ENCODE peak calls at places on chromosomes 12 and 14, in four cellular contexts. One of them, this sample, is unnamed. For H3K27me3, the result is how much of the 10 kb centered on the place peaks cover.

GRCh38 chr12:47547077-47547476 is 158.8 kb downstream of the RPAP3 start:
- DNase-seq in tibial nerve: no peak
- DNase-seq in CD8-positive, alpha-beta T cell: no peak
- DNase-seq in uterus: no peak
- DNase-seq in this sample: no peak

GRCh38 chr12:71432936-71433335 is 6.7 kb upstream of the LGR5 start:
- DNase-seq in tibial nerve: no peak
- DNase-seq in CD8-positive, alpha-beta T cell: no peak
- DNase-seq in uterus: no peak
- DNase-seq in this sample: no peak

GRCh38 chr12:49565119-49565955 is 2.6 kb downstream of the MCRS1 start:
- DNase-seq in tibial nerve: no peak
- DNase-seq in CD8-positive, alpha-beta T cell: no peak
- DNase-seq in uterus: no peak
- DNase-seq in this sample: no peak

GRCh38 chr12:70661762-70662161 is 24.5 kb upstream of the PTPRB start:
- DNase-seq in tibial nerve: no peak
- DNase-seq in CD8-positive, alpha-beta T cell: no peak
- DNase-seq in uterus: no peak
- DNase-seq in this sample: no peak

GRCh38 chr12:57611116-57611809 is at the start of gene ARHGEF25:
- DNase-seq in tibial nerve: peak
- DNase-seq in CD8-positive, alpha-beta T cell: peak
- DNase-seq in uterus: peak
- DNase-seq in this sample: peak

GRCh38 chr12:101235686-101236085 is 25.6 kb upstream of the SLC5A8 start:
- DNase-seq in tibial nerve: no peak
- DNase-seq in CD8-positive, alpha-beta T cell: no peak
- DNase-seq in uterus: no peak
- DNase-seq in this sample: no peak

GRCh38 chr12:12997734-12998133 is 2.3 kb downstream of the HEBP1 start:
- DNase-seq in tibial nerve: no peak
- DNase-seq in CD8-positive, alpha-beta T cell: no peak
- DNase-seq in uterus: no peak
- DNase-seq in this sample: no peak

GRCh38 chr14:65832431-65833253 is 420.1 kb downstream of the FUT8 start:
- DNase-seq in tibial nerve: no peak
- DNase-seq in CD8-positive, alpha-beta T cell: no peak
- DNase-seq in uterus: no peak
- DNase-seq in this sample: no peak

GRCh38 chr14:60722163-60722835 is 1.9 kb downstream of the SIX4 start:
- DNase-seq in tibial nerve: no peak
- DNase-seq in CD8-positive, alpha-beta T cell: no peak
- DNase-seq in uterus: peak
- DNase-seq in this sample: peak

GRCh38 chr12:127430401-127430800 is 836.6 kb upstream of the TMEM132C start:
- DNase-seq in tibial nerve: no peak
- DNase-seq in CD8-positive, alpha-beta T cell: no peak
- DNase-seq in uterus: no peak
- DNase-seq in this sample: no peak

GRCh38 chr14:96197969-96198368 is 6.7 kb upstream of the BDKRB2 start:
- DNase-seq in tibial nerve: no peak
- DNase-seq in CD8-positive, alpha-beta T cell: no peak
- DNase-seq in uterus: no peak
- DNase-seq in this sample: no peak

GRCh38 chr12:5071496-5071895 is 27.8 kb downstream of the KCNA5 start:
- DNase-seq in tibial nerve: no peak
- DNase-seq in CD8-positive, alpha-beta T cell: no peak
- DNase-seq in uterus: no peak
- DNase-seq in this sample: no peak

GRCh38 chr14:21382886-21383847 is 652 bp downstream of the SUPT16H start:
- DNase-seq in tibial nerve: no peak
- DNase-seq in CD8-positive, alpha-beta T cell: peak
- DNase-seq in uterus: peak
- DNase-seq in this sample: peak

GRCh38 chr12:41466300-41466699 is 278.2 kb downstream of the PDZRN4 start:
- DNase-seq in tibial nerve: no peak
- DNase-seq in CD8-positive, alpha-beta T cell: no peak
- DNase-seq in uterus: no peak
- DNase-seq in this sample: no peak

GRCh38 chr12:53344824-53345485 is 8.8 kb upstream of the SP7 start:
- DNase-seq in tibial nerve: peak
- DNase-seq in CD8-positive, alpha-beta T cell: peak
- DNase-seq in uterus: peak
- DNase-seq in this sample: peak

GRCh38 chr14:30875788-30876053 is 1.4 kb downstream of the COCH start:
- DNase-seq in tibial nerve: no peak
- DNase-seq in CD8-positive, alpha-beta T cell: no peak
- DNase-seq in uterus: no peak
- DNase-seq in this sample: no peak

GRCh38 chr14:30874999-30875787 is 834 bp downstream of the COCH start:
- DNase-seq in tibial nerve: no peak
- DNase-seq in CD8-positive, alpha-beta T cell: no peak
- DNase-seq in uterus: no peak
- DNase-seq in this sample: peak

GRCh38 chr14:30872602-30873001 is 1.8 kb upstream of the COCH start:
- DNase-seq in tibial nerve: no peak
- DNase-seq in CD8-positive, alpha-beta T cell: no peak
- DNase-seq in uterus: no peak
- DNase-seq in this sample: no peak

GRCh38 chr14:30874120-30874998 is at the start of gene COCH:
- DNase-seq in tibial nerve: no peak
- DNase-seq in CD8-positive, alpha-beta T cell: peak
- DNase-seq in uterus: no peak
- DNase-seq in this sample: peak

GRCh38 chr14:30873308-30874119 is 845 bp upstream of the COCH start:
- DNase-seq in tibial nerve: no peak
- DNase-seq in CD8-positive, alpha-beta T cell: no peak
- DNase-seq in uterus: no peak
- DNase-seq in this sample: no peak
- H3K27me3 ChIP-seq in tibial nerve: under half
- H3K27me3 ChIP-seq in CD8-positive, alpha-beta T cell: under half
- H3K27me3 ChIP-seq in uterus: under half
- H3K27me3 ChIP-seq in this sample: under half

DNA sequence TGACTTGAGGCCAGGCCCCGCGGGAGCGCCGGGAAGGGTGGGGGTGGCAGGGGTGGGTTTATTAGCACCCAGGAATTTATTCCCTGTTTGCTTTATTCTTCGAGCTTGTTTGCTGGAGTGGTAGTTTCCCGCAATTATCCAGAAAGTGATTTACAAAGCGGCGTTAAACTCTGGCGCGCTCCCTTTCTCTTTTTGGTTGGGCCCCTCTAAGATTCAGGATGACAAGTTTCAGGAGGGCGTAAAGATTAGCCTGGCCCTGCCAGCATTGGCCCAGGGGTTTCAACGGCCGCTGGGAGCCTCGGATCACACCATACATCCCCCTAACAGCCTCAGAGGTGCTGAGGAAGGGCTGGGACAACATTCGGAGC is 444 bp upstream of the NKX2-8 start:
- DNase-seq in tibial nerve: no peak
- DNase-seq in CD8-positive, alpha-beta T cell: no peak
- DNase-seq in uterus: no peak
- DNase-seq in this sample: no peak
- H3K4me3 ChIP-seq in tibial nerve: peak
- H3K4me3 ChIP-seq in CD8-positive, alpha-beta T cell: no peak
- H3K4me3 ChIP-seq in uterus: no peak
- H3K4me3 ChIP-seq in this sample: peak

GRCh38 chr12:17139926-17140325 is 534.0 kb upstream of the LMO3 start:
- DNase-seq in tibial nerve: no peak
- DNase-seq in CD8-positive, alpha-beta T cell: no peak
- DNase-seq in uterus: no peak
- DNase-seq in this sample: no peak
- TF ChIP-seq CTCF in tibial nerve: no peak
- TF ChIP-seq CTCF in CD8-positive, alpha-beta T cell: no peak
- TF ChIP-seq CTCF in uterus: no peak
- TF ChIP-seq CTCF in this sample: no peak

GRCh38 chr12:102960766-102961487 is 3.5 kb downstream of the ASCL1 start:
- DNase-seq in tibial nerve: no peak
- DNase-seq in CD8-positive, alpha-beta T cell: no peak
- DNase-seq in uterus: no peak
- DNase-seq in this sample: no peak

GRCh38 chr12:102962986-102963385 is 5.5 kb downstream of the ASCL1 start:
- DNase-seq in tibial nerve: no peak
- DNase-seq in CD8-positive, alpha-beta T cell: no peak
- DNase-seq in uterus: no peak
- DNase-seq in this sample: no peak

GRCh38 chr12:102959391-102959790 is 1.9 kb downstream of the ASCL1 start:
- DNase-seq in tibial nerve: no peak
- DNase-seq in CD8-positive, alpha-beta T cell: no peak
- DNase-seq in uterus: no peak
- DNase-seq in this sample: no peak

GRCh38 chr12:102962532-102962931 is 5.1 kb downstream of the ASCL1 start:
- DNase-seq in tibial nerve: no peak
- DNase-seq in CD8-positive, alpha-beta T cell: no peak
- DNase-seq in uterus: no peak
- DNase-seq in this sample: no peak

DNA sequence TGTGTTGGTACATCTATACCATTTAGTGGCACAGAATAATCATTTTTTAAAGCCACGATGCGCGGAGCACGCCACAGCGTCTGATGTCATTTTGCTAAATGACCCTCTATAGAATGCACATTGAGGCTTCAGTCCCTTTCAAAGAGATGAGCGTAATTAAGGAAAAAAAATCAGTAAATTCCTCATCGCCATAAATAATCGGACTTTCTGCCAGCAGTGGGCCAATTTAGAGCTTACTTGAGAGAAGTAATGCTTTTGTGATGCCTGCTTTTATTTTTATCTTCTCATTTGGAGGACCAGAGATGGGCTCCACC is 4.0 kb downstream of the ASCL1 start:
- DNase-seq in tibial nerve: no peak
- DNase-seq in CD8-positive, alpha-beta T cell: no peak
- DNase-seq in uterus: no peak
- DNase-seq in this sample: no peak
- H3K27me3 ChIP-seq in tibial nerve: half or more
- H3K27me3 ChIP-seq in CD8-positive, alpha-beta T cell: under half
- H3K27me3 ChIP-seq in uterus: half or more
- H3K27me3 ChIP-seq in this sample: half or more

DNA sequence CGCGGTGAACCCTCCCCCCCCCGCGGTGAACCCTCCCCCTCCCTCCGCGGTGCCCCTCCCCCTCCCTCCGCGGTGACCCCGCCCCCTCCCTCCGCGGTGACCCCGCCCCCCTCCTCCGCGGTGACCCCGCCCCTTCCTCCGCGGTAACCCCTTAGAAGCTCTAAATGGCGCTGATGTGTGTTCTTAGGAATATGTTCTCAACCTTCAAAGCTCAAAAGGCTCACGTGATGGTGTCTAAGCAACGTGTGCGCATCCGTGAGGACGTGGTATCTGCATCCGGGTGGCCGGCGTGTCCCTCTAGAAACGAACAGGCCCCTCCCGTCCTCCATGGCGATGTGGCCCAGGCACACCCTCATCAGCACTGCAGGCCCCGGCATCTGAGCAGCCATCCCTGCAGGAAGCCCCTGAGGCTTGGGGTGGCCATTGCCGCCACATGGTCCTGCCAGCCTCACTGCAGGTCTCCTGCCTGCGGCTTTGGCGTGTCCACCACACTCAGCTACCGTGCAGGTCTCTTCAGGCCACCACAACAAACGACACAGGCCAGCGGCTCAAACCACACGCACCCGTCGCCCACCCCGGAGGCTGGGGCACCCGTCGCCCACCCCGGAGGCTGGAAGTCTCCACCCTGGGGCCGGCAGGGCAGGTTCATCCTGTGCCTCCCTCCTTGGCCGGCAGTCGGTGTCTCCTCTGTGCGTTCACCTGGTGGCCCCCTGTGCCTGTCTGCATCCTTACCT is 14.5 kb upstream of the FBRSL1 start:
- DNase-seq in tibial nerve: no peak
- DNase-seq in CD8-positive, alpha-beta T cell: no peak
- DNase-seq in uterus: no peak
- DNase-seq in this sample: peak
- H3K4me3 ChIP-seq in tibial nerve: no peak
- H3K4me3 ChIP-seq in CD8-positive, alpha-beta T cell: peak
- H3K4me3 ChIP-seq in uterus: no peak
- H3K4me3 ChIP-seq in this sample: no peak